ENCODE peak calls at places on chromosomes 6 and 20, in nine cellular contexts. A is T-cell; M is skeletal muscle cell; W is left cardiac atrium; P is GM12892; O is activated CD4-positive, alpha-beta T cell treated with anti-CD3 and anti-CD28 coated beads for 1 hour; R is heart right ventricle; G is stimulated activated CD4-positive, alpha-beta T cell treated with anti-CD3 and anti-CD28 coated beads, Interleukin-12 subunit alpha, Interleukin-12 subunit beta, amount 100 ng/mL, for 24 hours; V is C1 segment of cervical spinal cord. F is an unnamed sample.

GRCh38 chr6:56366112-56366852 is 118.9 kb upstream of the COL21A1 start:
- DNase-seq in M (no peak), A (no peak), V (no peak), G (no peak), R (no peak), P (no peak), O (no peak), W (no peak), F (no peak)

GRCh38 chr6:110874880-110875547 is 429 bp downstream of the AMD1 start:
- DNase-seq in V (peak), W (no peak), O (peak), M (no peak), G (no peak), R (peak), A (peak), P (no peak), F (peak)

GRCh38 chr6:130933712-130934200 is 106.5 kb downstream of the SMLR1 start:
- DNase-seq in R (no peak), W (no peak), A (no peak), O (no peak), G (no peak), P (no peak), M (no peak), V (peak), F (no peak)

GRCh38 chr20:58749098-58749766 is 56.6 kb downstream of the NPEPL1 start:
- DNase-seq in V (no peak), W (no peak), R (no peak), A (no peak), G (no peak), M (no peak), O (no peak), P (no peak), F (no peak)

GRCh38 chr6:22108199-22108598 is 188.6 kb downstream of the PRL start:
- DNase-seq in G (no peak), R (peak), M (no peak), O (no peak), P (no peak), W (peak), V (no peak), A (no peak), F (no peak)

GRCh38 chr6:134169881-134170486 is 117.6 kb upstream of the SLC2A12 start:
- DNase-seq in O (no peak), V (no peak), W (no peak), A (no peak), P (no peak), M (no peak), G (no peak), R (no peak), F (no peak)

GRCh38 chr20:10577648-10578047 is 96.2 kb downstream of the JAG1 start:
- DNase-seq in V (no peak), P (no peak), R (no peak), G (no peak), A (no peak), W (no peak), M (no peak), O (no peak), F (no peak)

GRCh38 chr20:62643521-62644043 is 1.3 kb downstream of the SLCO4A1 start:
- DNase-seq in O (no peak), M (no peak), V (no peak), G (no peak), P (no peak), W (no peak), A (no peak), R (no peak), F (no peak)

GRCh38 chr20:46139908-46140482 is 21.9 kb downstream of the CD40 start:
- DNase-seq in M (no peak), R (no peak), V (no peak), P (no peak), W (no peak), G (no peak), A (no peak), O (no peak), F (no peak)

GRCh38 chr20:45924391-45925261 is 9.9 kb upstream of the PCIF1 start:
- DNase-seq in M (no peak), P (no peak), O (no peak), G (no peak), A (no peak), R (no peak), W (peak), V (peak), F (no peak)

GRCh38 chr6:126660376-126660775 is 320.5 kb downstream of the CENPW start:
- DNase-seq in W (no peak), G (no peak), P (no peak), O (no peak), M (no peak), A (no peak), V (no peak), R (no peak), F (no peak)

GRCh38 chr6:88512951-88513350 is 346.8 kb upstream of the CNR1 start:
- DNase-seq in V (no peak), P (no peak), W (no peak), M (no peak), O (no peak), A (no peak), G (no peak), R (no peak), F (no peak)

GRCh38 chr20:8309638-8310037 is 177.6 kb downstream of the PLCB1 start:
- DNase-seq in O (no peak), W (no peak), M (no peak), G (no peak), R (no peak), A (no peak), V (no peak), P (no peak), F (no peak)

GRCh38 chr6:168348186-168348585 is 28.6 kb upstream of the DACT2 start:
- DNase-seq in O (no peak), R (no peak), V (no peak), A (no peak), M (no peak), P (no peak), G (no peak), W (no peak), F (no peak)

GRCh38 chr20:50112512-50113419 is at the start of gene UBE2V1:
- DNase-seq in V (peak), O (peak), W (peak), A (peak), R (peak), G (peak), M (peak), P (peak), F (peak)

GRCh38 chr6:11921017-11921438 is 91.1 kb upstream of the HIVEP1 start:
- DNase-seq in A (no peak), R (peak), W (peak), M (peak), G (no peak), O (no peak), V (no peak), P (no peak), F (no peak)

GRCh38 chr6:34658605-34659218 is 37.9 kb downstream of the ILRUN start:
- DNase-seq in M (no peak), R (no peak), W (no peak), P (no peak), V (no peak), O (no peak), A (no peak), G (no peak), F (no peak)